ENCODE peak calls at places on chromosomes 4 and X, in seven cellular contexts. H, G, Q, A, X, T and B are unnamed samples.

GRCh38 chrX:112731793-112732192 is 52.1 kb upstream of the LHFPL1 start:
- DNase-seq in Q (no peak), X (no peak), G (no peak), A (no peak), T (no peak), H (no peak), B (no peak)

GRCh38 chr4:117085185-117085701 is at the start of gene TRAM1L1:
- DNase-seq in H (no peak), A (peak), T (no peak), X (no peak), G (peak), Q (peak), B (peak)

GRCh38 chr4:168859100-168859499 is 151.0 kb downstream of the CBR4 start:
- DNase-seq in T (no peak), G (no peak), X (no peak), Q (no peak), H (no peak), A (no peak), B (no peak)

GRCh38 chr4:157196050-157196449 is 24.5 kb upstream of the GRIA2 start:
- DNase-seq in X (no peak), A (no peak), T (no peak), G (no peak), H (no peak), Q (no peak), B (no peak)

GRCh38 chrX:13283968-13284914 is 35.6 kb downstream of the ATXN3L start:
- DNase-seq in H (no peak), Q (peak), X (no peak), T (no peak), A (no peak), G (no peak), B (no peak)

GRCh38 chrX:129593137-129593536 is 53.1 kb downstream of the OCRL start:
- DNase-seq in X (no peak), A (no peak), Q (no peak), H (no peak), G (no peak), T (no peak), B (no peak)

GRCh38 chrX:79159800-79160199 is 15.3 kb downstream of the GPR174 start:
- DNase-seq in A (no peak), H (no peak), Q (no peak), G (no peak), X (no peak), T (no peak), B (no peak)

GRCh38 chrX:17617794-17618193 is 119.5 kb upstream of the SCML1 start:
- DNase-seq in Q (no peak), H (no peak), A (no peak), X (no peak), T (no peak), G (no peak), B (no peak)

GRCh38 chr4:144712775-144713174 is 66.8 kb downstream of the HHIP start:
- DNase-seq in Q (no peak), H (no peak), G (no peak), A (no peak), T (no peak), X (no peak), B (no peak)

GRCh38 chr4:157713342-157713741 is 459.5 kb downstream of the GASK1B start:
- DNase-seq in G (peak), X (no peak), H (no peak), Q (peak), A (no peak), T (no peak), B (peak)

GRCh38 chrX:66020578-66021406 is 19.1 kb downstream of the VSIG4 start:
- DNase-seq in X (no peak), A (no peak), G (no peak), H (no peak), Q (no peak), T (no peak), B (no peak)

GRCh38 chr4:186643501-186644315 is 79.9 kb downstream of the FAT1 start:
- DNase-seq in G (no peak), H (no peak), Q (no peak), X (no peak), A (peak), T (no peak), B (no peak)

GRCh38 chrX:19725545-19726102 is 161.8 kb downstream of the SH3KBP1 start:
- DNase-seq in X (peak), Q (no peak), A (no peak), H (no peak), T (no peak), G (no peak), B (no peak)

GRCh38 chr4:99986792-99987191 is 36.7 kb upstream of the H2AZ1 start:
- DNase-seq in H (no peak), A (no peak), T (no peak), X (no peak), G (no peak), Q (no peak), B (no peak)

GRCh38 chrX:39854772-39855747 is 242.7 kb downstream of the BCOR start:
- DNase-seq in G (no peak), A (no peak), Q (no peak), H (peak), X (peak), T (peak), B (no peak)

GRCh38 chr4:128461300-128462103 is 173.9 kb upstream of the PGRMC2 start:
- DNase-seq in Q (no peak), X (no peak), G (no peak), A (no peak), H (no peak), T (no peak), B (no peak)

GRCh38 chr4:184163813-184164212 is 53.9 kb downstream of the ENPP6 start:
- DNase-seq in G (peak), H (no peak), Q (peak), T (no peak), A (peak), X (no peak), B (peak)

GRCh38 chr4:53197760-53198150 is 168.1 kb downstream of the SCFD2 start:
- DNase-seq in A (no peak), G (no peak), Q (no peak), T (no peak), H (no peak), X (no peak), B (no peak)

GRCh38 chr4:157775971-157776370 is 396.9 kb downstream of the GASK1B start:
- DNase-seq in T (no peak), Q (no peak), X (no peak), A (no peak), G (no peak), H (no peak), B (no peak)

GRCh38 chrX:150752124-150752523 is 58.9 kb downstream of the MTMR1 start:
- DNase-seq in X (no peak), Q (no peak), H (no peak), A (no peak), T (no peak), G (no peak), B (no peak)

GRCh38 chrX:26411045-26411444 is 195.1 kb downstream of the MAGEB5 start:
- DNase-seq in X (no peak), H (no peak), Q (no peak), G (no peak), T (no peak), A (no peak), B (no peak)

GRCh38 chrX:113384628-113385027 is 544.0 kb upstream of the AMOT start:
- DNase-seq in H (no peak), X (no peak), G (no peak), Q (no peak), T (no peak), A (peak), B (peak)

GRCh38 chr4:19748470-19748869 is 503.2 kb upstream of the SLIT2 start:
- DNase-seq in T (no peak), H (no peak), X (no peak), Q (no peak), G (no peak), A (no peak), B (no peak)

GRCh38 chr4:40170588-40170987 is 26.2 kb upstream of the RHOH start:
- DNase-seq in X (no peak), Q (no peak), H (no peak), G (no peak), A (no peak), T (no peak), B (no peak)

GRCh38 chrX:45710081-45710801 is 509.6 kb upstream of the DIPK2B start:
- DNase-seq in T (no peak), H (peak), X (peak), A (peak), G (no peak), Q (no peak), B (no peak)

GRCh38 chr4:146269228-146269653 is 54.9 kb downstream of the REELD1 start:
- DNase-seq in T (no peak), Q (no peak), A (no peak), X (no peak), H (no peak), G (no peak), B (no peak)

GRCh38 chrX:45428816-45429215 is 228.1 kb upstream of the DIPK2B start:
- DNase-seq in A (no peak), T (no peak), X (no peak), H (no peak), G (no peak), Q (no peak), B (no peak)

GRCh38 chrX:46959101-46959500 is 46.9 kb downstream of the JADE3 start:
- DNase-seq in G (no peak), X (no peak), A (no peak), T (no peak), Q (no peak), H (no peak), B (no peak)

GRCh38 chr4:6474705-6475457 is 2.5 kb upstream of the PPP2R2C start:
- DNase-seq in A (no peak), X (peak), Q (no peak), G (no peak), H (no peak), T (no peak), B (no peak)

GRCh38 chr4:78293841-78294301 is 236.7 kb downstream of the FRAS1 start:
- DNase-seq in A (peak), G (no peak), H (no peak), X (no peak), Q (no peak), T (no peak), B (no peak)

GRCh38 chr4:42453612-42454011 is 56.3 kb downstream of the SHISA3 start:
- DNase-seq in Q (no peak), A (no peak), G (no peak), T (no peak), X (no peak), H (no peak), B (no peak)

GRCh38 chrX:41822917-41823316 is 98.9 kb downstream of the GPR82 start:
- DNase-seq in A (no peak), T (no peak), Q (no peak), G (no peak), X (no peak), H (no peak), B (no peak)

GRCh38 chr4:20462426-20463175 is 210.9 kb downstream of the SLIT2 start:
- DNase-seq in X (no peak), H (no peak), G (no peak), T (no peak), A (no peak), Q (no peak), B (no peak)

GRCh38 chr4:76758290-76758882 is 139.6 kb downstream of the SOWAHB start:
- DNase-seq in A (peak), G (peak), Q (peak), X (no peak), H (no peak), T (no peak), B (peak)

GRCh38 chr4:88007304-88008132 is at the start of gene PKD2:
- DNase-seq in Q (peak), H (peak), T (peak), G (no peak), X (peak), A (peak), B (peak)

GRCh38 chr4:110949516-110949915 is 326.6 kb upstream of the PITX2 start:
- DNase-seq in H (no peak), T (no peak), Q (no peak), G (no peak), X (no peak), A (no peak), B (no peak)

GRCh38 chrX:11437642-11438379 is 144.6 kb downstream of the AMELX start:
- DNase-seq in Q (no peak), A (no peak), H (no peak), X (no peak), G (peak), T (no peak), B (no peak)

GRCh38 chr4:99149620-99150019 is 5.5 kb upstream of the ADH4 start:
- DNase-seq in A (no peak), T (no peak), Q (no peak), X (no peak), G (no peak), H (no peak), B (no peak)

GRCh38 chr4:141375855-141376254 is 155.2 kb downstream of the ZNF330 start:
- DNase-seq in G (no peak), Q (peak), X (no peak), T (no peak), H (no peak), A (no peak), B (no peak)